ENCODE peak calls at places on chromosomes 7 and 10, in four cellular contexts. V is gastrocnemius medialis, M is mammary epithelial cell, J is HCT116. Z is an unnamed sample. For H3K27me3 and H3K36me3, the result is how much of the 10 kb centered on the place peaks cover.

GRCh38 chr7:45184326-45185027 is 26.9 kb downstream of the RAMP3 start:
- DNase-seq in V (no peak), M (no peak), J (no peak), Z (no peak)

GRCh38 chr10:60681103-60681502 is 97.2 kb upstream of the CDK1 start:
- DNase-seq in V (no peak), M (no peak), J (no peak), Z (no peak)

GRCh38 chr10:113993489-113993932 is 50.2 kb upstream of the ADRB1 start:
- DNase-seq in V (no peak), M (no peak), J (no peak), Z (no peak)

GRCh38 chr7:88216276-88216675 is 3.6 kb downstream of the SRI start:
- DNase-seq in V (no peak), M (no peak), J (no peak), Z (no peak)

GRCh38 chr7:104943502-104944343 is 70.3 kb upstream of the KMT2E start:
- DNase-seq in V (no peak), M (peak), J (peak), Z (no peak)

GRCh38 chr10:76388321-76388720 is 956.9 kb downstream of the LRMDA start:
- DNase-seq in V (no peak), M (peak), J (no peak), Z (peak)

GRCh38 chr7:27459021-27459728 is 203.5 kb downstream of the HIBADH start:
- DNase-seq in V (no peak), M (no peak), J (no peak), Z (no peak)

GRCh38 chr7:12747687-12748306 is 60.4 kb downstream of the ARL4A start:
- DNase-seq in V (no peak), M (peak), J (no peak), Z (no peak)

GRCh38 chr10:50281210-50281966 is 30.1 kb upstream of the ASAH2 start:
- DNase-seq in V (no peak), M (no peak), J (no peak), Z (no peak)

GRCh38 chr7:2010551-2011265 is 222.0 kb downstream of the MAD1L1 start:
- DNase-seq in V (no peak), M (no peak), J (no peak), Z (no peak)

GRCh38 chr10:6204063-6204340 is 1.3 kb downstream of the PFKFB3 start:
- DNase-seq in V (no peak), M (no peak), J (no peak), Z (peak)

GRCh38 chr7:19113855-19114590 is 3.4 kb downstream of the TWIST1 start:
- DNase-seq in V (no peak), M (no peak), J (no peak), Z (no peak)

GRCh38 chr7:11261470-11261869 is 287.8 kb downstream of the PHF14 start:
- DNase-seq in V (no peak), M (peak), J (peak), Z (no peak)

GRCh38 chr7:157392256-157393037 is 55.6 kb downstream of the DNAJB6 start:
- DNase-seq in V (no peak), M (no peak), J (no peak), Z (no peak)

GRCh38 chr7:143379607-143380263 is 1.4 kb upstream of the ZYX start:
- DNase-seq in V (no peak), M (no peak), J (peak), Z (no peak)

GRCh38 chr10:60473557-60473956 is 83.9 kb upstream of the ANK3 start:
- DNase-seq in V (no peak), M (peak), J (no peak), Z (no peak)

GRCh38 chr10:119811122-119811521 is 61.5 kb downstream of the MCMBP start:
- DNase-seq in V (no peak), M (no peak), J (no peak), Z (no peak)

GRCh38 chr10:123608047-123608446 is 58.1 kb upstream of the GPR26 start:
- DNase-seq in V (no peak), M (no peak), J (no peak), Z (no peak)

GRCh38 chr10:123613346-123613850 is 52.8 kb upstream of the GPR26 start:
- DNase-seq in V (no peak), M (no peak), J (no peak), Z (no peak)

GRCh38 chr10:123614888-123615287 is 51.3 kb upstream of the GPR26 start:
- DNase-seq in V (no peak), M (peak), J (peak), Z (peak)

GRCh38 chr10:123611243-123611642 is 54.9 kb upstream of the GPR26 start:
- DNase-seq in V (no peak), M (no peak), J (no peak), Z (no peak)

GRCh38 chr10:123611876-123612275 is 54.3 kb upstream of the GPR26 start:
- DNase-seq in V (no peak), M (no peak), J (no peak), Z (no peak)
- H3K27me3 ChIP-seq in V (under half), M (under half), J (half or more), Z (under half)

GRCh38 chr7:100437150-100438100 is 1.1 kb upstream of the PPP1R35 start:
- DNase-seq in V (no peak), M (no peak), J (no peak), Z (no peak)
- H3K4me3 ChIP-seq in V (peak), M (no peak), J (no peak), Z (no peak)

GRCh38 chr10:35043796-35044344 is 46.3 kb downstream of the CUL2 start:
- DNase-seq in V (no peak), M (no peak), J (no peak), Z (no peak)
- H3K36me3 ChIP-seq in V (under half), M (under half), J (under half), Z (under half)

GRCh38 chr10:42932116-42932515 is 144.8 kb upstream of the RET start:
- DNase-seq in V (no peak), M (no peak), J (no peak), Z (no peak)

GRCh38 chr10:42932735-42933453 is 144.0 kb upstream of the RET start:
- DNase-seq in V (no peak), M (no peak), J (no peak), Z (no peak)

GRCh38 chr10:42934842-42935241 is 142.0 kb upstream of the RET start:
- DNase-seq in V (no peak), M (no peak), J (no peak), Z (no peak)

GRCh38 chr10:42934351-42934811 is 142.5 kb upstream of the RET start:
- DNase-seq in V (no peak), M (no peak), J (no peak), Z (no peak)

GRCh38 chr10:42933454-42934340 is 143.2 kb upstream of the RET start:
- DNase-seq in V (no peak), M (no peak), J (no peak), Z (no peak)
- H3K27me3 ChIP-seq in V (under half), M (under half), J (under half), Z (under half)

GRCh38 chr7:43590862-43591550 is 8.1 kb downstream of the STK17A start:
- DNase-seq in V (no peak), M (no peak), J (no peak), Z (no peak)

GRCh38 chr7:43593010-43593409 is 10.1 kb downstream of the STK17A start:
- DNase-seq in V (no peak), M (no peak), J (no peak), Z (no peak)

GRCh38 chr7:43591551-43592180 is 8.8 kb downstream of the STK17A start:
- DNase-seq in V (no peak), M (peak), J (no peak), Z (no peak)

GRCh38 chr7:43594020-43594419 is 11.1 kb downstream of the STK17A start:
- DNase-seq in V (no peak), M (no peak), J (no peak), Z (no peak)

GRCh38 chr7:43592321-43592720 is 9.4 kb downstream of the STK17A start:
- DNase-seq in V (no peak), M (no peak), J (no peak), Z (no peak)
- H3K4me3 ChIP-seq in V (no peak), M (peak), J (no peak), Z (no peak)

GRCh38 chr10:32328499-32328898 is 18.5 kb downstream of the EPC1 start:
- DNase-seq in V (no peak), M (no peak), J (no peak), Z (no peak)
- H3K36me3 ChIP-seq in V (under half), M (under half), J (under half), Z (under half)

Z was measured in MG63.